ENCODE peak calls at places on chromosomes 2 and 18, in eight cellular contexts. A is mammary epithelial cell, F is endothelial cell of umbilical vein, M is endodermal cell, H is GM23248, P is Karpas-422, Q is fibroblast of lung, J is IMR-90. T is an unnamed sample.

GRCh38 chr18:55252946-55253345 is 293.7 kb upstream of the CCDC68 start:
- DNase-seq in A (no peak), F (no peak), M (no peak), H (no peak), P (no peak), Q (no peak), J (no peak), T (no peak)

GRCh38 chr2:72126186-72127100 is 21.2 kb downstream of the CYP26B1 start:
- DNase-seq in A (no peak), F (no peak), M (peak), H (no peak), P (no peak), Q (no peak), J (no peak), T (no peak)

GRCh38 chr2:233705911-233706506 is 6.7 kb upstream of the UGT1A5 start:
- DNase-seq in A (peak), F (no peak), M (no peak), H (no peak), P (no peak), Q (no peak), J (peak), T (no peak)

GRCh38 chr2:233332125-233332524 is 22.2 kb upstream of the DGKD start:
- DNase-seq in A (no peak), F (no peak), M (no peak), H (no peak), P (no peak), Q (no peak), J (no peak), T (no peak)

GRCh38 chr2:233202531-233202944 is 48.9 kb upstream of the ATG16L1 start:
- DNase-seq in A (no peak), F (no peak), M (no peak), H (no peak), P (peak), Q (no peak), J (no peak), T (no peak)

GRCh38 chr2:17813742-17814458 is 2.4 kb upstream of the MSGN1 start:
- DNase-seq in A (peak), F (no peak), M (peak), H (peak), P (peak), Q (no peak), J (no peak), T (no peak)

GRCh38 chr2:20543579-20543887 is 96.7 kb downstream of the RHOB start:
- DNase-seq in A (no peak), F (no peak), M (no peak), H (no peak), P (peak), Q (peak), J (peak), T (no peak)

GRCh38 chr2:68807821-68808266 is 63.4 kb downstream of the BMP10 start:
- DNase-seq in A (peak), F (peak), M (no peak), H (peak), P (no peak), Q (peak), J (peak), T (no peak)

GRCh38 chr18:68472701-68473295 is 242.1 kb downstream of the TMX3 start:
- DNase-seq in A (no peak), F (no peak), M (no peak), H (no peak), P (no peak), Q (peak), J (peak), T (no peak)

GRCh38 chr2:2942906-2943305 is 434.7 kb downstream of the EIPR1 start:
- DNase-seq in A (no peak), F (no peak), M (peak), H (no peak), P (no peak), Q (no peak), J (no peak), T (no peak)

GRCh38 chr2:69770193-69770702 is 28.3 kb downstream of the ANXA4 start:
- DNase-seq in A (peak), F (peak), M (no peak), H (peak), P (no peak), Q (peak), J (peak), T (no peak)

GRCh38 chr18:36501100-36501499 is 203.6 kb downstream of the FHOD3 start:
- DNase-seq in A (peak), F (no peak), M (peak), H (no peak), P (no peak), Q (no peak), J (no peak), T (no peak)

GRCh38 chr18:13681701-13682100 is 44.7 kb downstream of the FAM210A start:
- DNase-seq in A (no peak), F (no peak), M (no peak), H (no peak), P (no peak), Q (no peak), J (no peak), T (no peak)

GRCh38 chr18:59233017-59233410 is 13.1 kb downstream of the GRP start:
- DNase-seq in A (peak), F (no peak), M (no peak), H (peak), P (no peak), Q (no peak), J (no peak), T (no peak)

GRCh38 chr2:238868616-238869292 is 20.9 kb downstream of the TWIST2 start:
- DNase-seq in A (no peak), F (no peak), M (peak), H (peak), P (no peak), Q (peak), J (peak), T (peak)

GRCh38 chr18:76410660-76411417 is 84.2 kb downstream of the ZNF516 start:
- DNase-seq in A (no peak), F (no peak), M (no peak), H (no peak), P (peak), Q (no peak), J (no peak), T (no peak)

GRCh38 chr2:231523451-231524266 is 6.6 kb downstream of the NMUR1 start:
- DNase-seq in A (no peak), F (no peak), M (no peak), H (no peak), P (no peak), Q (no peak), J (no peak), T (peak)

GRCh38 chr18:24168496-24168895 is 29.6 kb downstream of the CABYR start:
- DNase-seq in A (no peak), F (no peak), M (no peak), H (no peak), P (no peak), Q (no peak), J (no peak), T (no peak)

GRCh38 chr2:176516051-176516601 is 246.9 kb downstream of the MTX2 start:
- DNase-seq in A (no peak), F (peak), M (no peak), H (no peak), P (peak), Q (no peak), J (no peak), T (no peak)

GRCh38 chr2:61634512-61634911 is 96.4 kb upstream of the XPO1 start:
- DNase-seq in A (no peak), F (no peak), M (peak), H (no peak), P (no peak), Q (no peak), J (no peak), T (no peak)

GRCh38 chr2:96239091-96239490 is 26.7 kb downstream of the TMEM127 start:
- DNase-seq in A (no peak), F (no peak), M (no peak), H (no peak), P (no peak), Q (no peak), J (no peak), T (peak)

GRCh38 chr2:240996161-240996833 is 2.1 kb upstream of the SNED1 start:
- DNase-seq in A (no peak), F (no peak), M (peak), H (no peak), P (no peak), Q (no peak), J (no peak), T (peak)

GRCh38 chr2:108263425-108263824 is 23.7 kb downstream of the SULT1C3 start:
- DNase-seq in A (no peak), F (no peak), M (no peak), H (no peak), P (no peak), Q (no peak), J (no peak), T (no peak)

GRCh38 chr18:49854681-49855080 is 41.3 kb upstream of the ACAA2 start:
- DNase-seq in A (peak), F (no peak), M (no peak), H (no peak), P (no peak), Q (no peak), J (no peak), T (no peak)

GRCh38 chr2:120820885-120821279 is 85.2 kb downstream of the GLI2 start:
- DNase-seq in A (no peak), F (no peak), M (peak), H (peak), P (no peak), Q (peak), J (peak), T (no peak)

GRCh38 chr2:202638710-202639109 is 3.9 kb downstream of the FAM117B start:
- DNase-seq in A (peak), F (no peak), M (no peak), H (no peak), P (no peak), Q (no peak), J (no peak), T (no peak)

GRCh38 chr2:132670104-132670960 is at the start of gene LYPD1:
- DNase-seq in A (peak), F (peak), M (no peak), H (peak), P (no peak), Q (no peak), J (no peak), T (peak)

GRCh38 chr2:162261032-162261945 is 18.0 kb upstream of the FAP start:
- DNase-seq in A (peak), F (peak), M (no peak), H (peak), P (no peak), Q (peak), J (peak), T (peak)

GRCh38 chr2:155190342-155190741 is 491.8 kb downstream of the KCNJ3 start:
- DNase-seq in A (no peak), F (no peak), M (no peak), H (no peak), P (no peak), Q (no peak), J (no peak), T (no peak)

GRCh38 chr2:29767606-29768335 is 153.6 kb downstream of the ALK start:
- DNase-seq in A (no peak), F (no peak), M (no peak), H (peak), P (no peak), Q (no peak), J (no peak), T (no peak)

GRCh38 chr2:9735335-9735734 is 104.5 kb upstream of the YWHAQ start:
- DNase-seq in A (peak), F (no peak), M (no peak), H (no peak), P (no peak), Q (no peak), J (no peak), T (no peak)

GRCh38 chr18:51516478-51517038 is 319.1 kb upstream of the MEX3C start:
- DNase-seq in A (no peak), F (no peak), M (no peak), H (no peak), P (no peak), Q (no peak), J (no peak), T (no peak)

GRCh38 chr2:181891966-181892794 is 650 bp downstream of the ITPRID2 start:
- DNase-seq in A (peak), F (peak), M (peak), H (peak), P (peak), Q (peak), J (peak), T (peak)

GRCh38 chr2:240420206-240420899 is 15.1 kb upstream of the GPC1 start:
- DNase-seq in A (no peak), F (no peak), M (peak), H (no peak), P (no peak), Q (no peak), J (no peak), T (peak)

GRCh38 chr2:149561309-149561926 is 26.2 kb downstream of the MMADHC start:
- DNase-seq in A (peak), F (peak), M (no peak), H (peak), P (peak), Q (peak), J (peak), T (no peak)

DNA sequence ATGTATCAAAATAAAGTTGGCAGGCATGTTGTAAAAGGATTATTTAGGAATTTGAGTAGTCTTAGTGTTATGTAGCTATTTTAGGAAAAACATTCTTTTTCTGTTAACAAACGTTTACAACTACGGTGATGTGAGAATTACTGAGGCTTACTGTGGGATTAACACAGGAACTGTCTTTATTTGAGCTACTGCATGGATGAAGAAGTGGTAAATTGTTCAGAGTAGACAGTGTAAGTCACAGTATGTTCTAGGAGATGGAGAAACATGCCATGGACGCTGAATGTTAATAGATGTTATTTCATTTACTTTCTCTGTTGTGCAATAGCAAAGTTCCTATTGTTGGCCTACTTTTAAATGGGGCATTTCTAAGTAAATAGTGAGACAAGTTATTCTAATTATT is 1.7 kb downstream of the PPM1B start:
- DNase-seq in A (peak), F (no peak), M (no peak), H (peak), P (no peak), Q (peak), J (peak), T (no peak)
- H3K27ac ChIP-seq in A (peak), F (peak), M (no peak), H (peak), P (peak), Q (peak), J (no peak), T (peak)

GRCh38 chr18:9477509-9477908 is 2.2 kb downstream of the RALBP1 start:
- DNase-seq in A (no peak), F (no peak), M (no peak), H (no peak), P (no peak), Q (no peak), J (no peak), T (no peak)
- H3K9ac ChIP-seq in A (no peak), F (no peak), M (no peak), H (peak), P (peak), Q (no peak), J (no peak), T (no peak)

DNA sequence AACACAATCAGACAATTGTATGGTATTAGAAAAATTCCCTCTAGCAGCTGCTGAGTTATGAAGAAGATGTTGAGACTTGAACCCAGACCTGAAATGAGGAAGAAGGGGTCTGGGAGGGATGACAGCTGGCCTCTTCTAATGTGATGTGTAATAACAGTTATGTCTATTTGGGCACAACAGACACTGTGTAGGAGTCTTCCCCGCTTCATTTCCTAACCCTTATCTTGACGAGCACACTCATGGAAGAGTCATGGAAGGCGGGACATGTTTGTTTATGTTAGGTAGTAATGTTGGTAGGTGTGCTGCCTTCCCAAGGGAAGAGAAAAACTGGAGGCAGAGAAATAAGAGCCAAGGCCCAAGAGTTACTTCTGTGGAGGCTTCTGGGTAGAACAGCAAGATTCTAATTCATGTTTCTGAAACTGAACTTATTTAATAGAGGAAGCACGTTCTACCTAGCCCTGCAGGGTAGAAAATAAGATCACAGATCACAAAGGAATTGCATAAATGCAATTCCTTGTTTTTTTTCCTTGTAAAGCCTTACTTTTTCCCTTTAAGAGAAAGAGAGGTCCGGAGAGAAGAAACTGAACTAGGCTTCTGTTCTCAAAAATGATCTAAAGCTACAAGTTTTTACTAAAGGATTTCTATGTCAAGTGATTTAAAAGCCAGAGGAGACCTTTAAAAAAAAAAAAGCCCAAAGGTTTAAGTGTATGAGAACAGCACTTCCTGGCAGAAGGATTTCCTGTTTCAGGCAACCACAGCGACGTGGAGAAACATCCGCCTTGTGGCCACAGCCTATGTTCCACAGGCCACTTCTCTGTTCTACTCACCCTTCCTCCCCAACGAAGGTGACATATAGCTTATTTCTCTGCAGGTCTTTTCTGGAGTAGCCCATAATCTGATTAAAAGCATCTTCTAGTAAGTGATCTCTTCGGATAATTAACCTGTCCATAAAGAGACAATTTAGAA is 68.5 kb upstream of the STK17B start:
- DNase-seq in A (peak), F (peak), M (no peak), H (peak), P (peak), Q (peak), J (peak), T (peak)
- H3K4me3 ChIP-seq in A (no peak), F (no peak), M (no peak), H (no peak), P (peak), Q (no peak), J (no peak), T (no peak)

GRCh38 chr2:144521702-144522101 is 1.8 kb upstream of the ZEB2 start:
- DNase-seq in A (no peak), F (no peak), M (no peak), H (no peak), P (no peak), Q (peak), J (no peak), T (no peak)

GRCh38 chr2:144518744-144519596 is 949 bp downstream of the ZEB2 start:
- DNase-seq in A (no peak), F (peak), M (no peak), H (peak), P (peak), Q (peak), J (no peak), T (no peak)

GRCh38 chr2:144519934-144520717 is at the start of gene ZEB2:
- DNase-seq in A (no peak), F (peak), M (peak), H (peak), P (peak), Q (peak), J (peak), T (peak)

GRCh38 chr2:144519597-144519933 is 354 bp downstream of the ZEB2 start:
- DNase-seq in A (no peak), F (no peak), M (no peak), H (no peak), P (no peak), Q (no peak), J (no peak), T (no peak)

GRCh38 chr2:144520718-144521487 is 984 bp upstream of the ZEB2 start:
- DNase-seq in A (no peak), F (peak), M (no peak), H (peak), P (peak), Q (peak), J (peak), T (no peak)
- H3K27ac ChIP-seq in A (no peak), F (no peak), M (no peak), H (peak), P (no peak), Q (peak), J (no peak), T (peak)